ENCODE peak calls at places on chromosome 16, in nine cellular contexts. J is GM04503; R is frontal cortex; S is NB4; H is ELR; Q is CD8-positive, alpha-beta T cell; D is activated gamma-delta T cell treated with Interleukin-2 at 50 U/mL for 16 hours; X is NCI-H774; P is NCI-H1436. E is an unnamed sample.

GRCh38 chr16:62036101-62036806 is at the start of gene CDH8:
- DNase-seq in S (no peak), P (peak), H (no peak), R (no peak), X (no peak), D (no peak), J (no peak), Q (no peak), E (no peak)

GRCh38 chr16:61968242-61968978 is 67.8 kb downstream of the CDH8 start:
- DNase-seq in S (no peak), Q (no peak), H (no peak), J (no peak), X (no peak), R (no peak), D (no peak), P (no peak), E (no peak)

GRCh38 chr16:73166972-73167550 is 119.1 kb upstream of the ZFHX3 start:
- DNase-seq in P (no peak), R (no peak), S (no peak), J (no peak), H (no peak), X (no peak), Q (no peak), D (no peak), E (no peak)

GRCh38 chr16:17309510-17309909 is 161.2 kb downstream of the XYLT1 start:
- DNase-seq in X (no peak), J (no peak), P (no peak), Q (no peak), H (no peak), S (no peak), D (no peak), R (no peak), E (no peak)

GRCh38 chr16:51624083-51624775 is 473.2 kb upstream of the SALL1 start:
- DNase-seq in H (peak), R (no peak), J (no peak), Q (no peak), D (no peak), P (no peak), S (no peak), X (no peak), E (no peak)

GRCh38 chr16:17387226-17387625 is 83.5 kb downstream of the XYLT1 start:
- DNase-seq in J (no peak), D (no peak), Q (no peak), H (no peak), P (no peak), R (no peak), X (no peak), S (no peak), E (no peak)

GRCh38 chr16:593406-593805 is 3.5 kb downstream of the RAB40C start:
- DNase-seq in Q (no peak), H (no peak), X (peak), D (no peak), P (no peak), J (no peak), S (no peak), R (no peak), E (no peak)

GRCh38 chr16:87043273-87044030 is 273.7 kb downstream of the C16orf95 start:
- DNase-seq in Q (no peak), P (no peak), J (no peak), D (no peak), S (no peak), R (no peak), H (no peak), X (no peak), E (no peak)

GRCh38 chr16:87274808-87275207 is 42.4 kb downstream of the C16orf95 start:
- DNase-seq in Q (no peak), X (no peak), R (no peak), H (peak), P (no peak), J (no peak), S (no peak), D (no peak), E (no peak)

GRCh38 chr16:73319747-73320146 is 271.8 kb upstream of the ZFHX3 start:
- DNase-seq in R (no peak), D (no peak), P (peak), Q (no peak), H (no peak), S (no peak), X (no peak), J (no peak), E (no peak)

GRCh38 chr16:66382171-66382965 is 15.9 kb downstream of the CDH5 start:
- DNase-seq in X (no peak), R (no peak), S (no peak), J (peak), Q (no peak), H (peak), D (no peak), P (no peak), E (no peak)

GRCh38 chr16:66936462-66936861 is 1.1 kb downstream of the CES2 start:
- DNase-seq in P (no peak), J (no peak), X (no peak), H (no peak), D (no peak), Q (no peak), R (no peak), S (no peak), E (no peak)

GRCh38 chr16:57859331-57859730 is 57.0 kb upstream of the KIFC3 start:
- DNase-seq in J (no peak), S (peak), D (no peak), Q (no peak), H (peak), R (no peak), P (no peak), X (no peak), E (peak)